ENCODE peak calls at places on chromosome 18, in nine cellular contexts. One of them, this sample, is unnamed. For H3K4me1, the result is how much of the 10 kb centered on the place peaks cover.

GRCh38 chr18:42155024-42155423 is 200.0 kb downstream of the PIK3C3 start:
- DNase-seq in prostate gland: no peak
- DNase-seq in CD8-positive, alpha-beta T cell: no peak
- DNase-seq in heart left ventricle: peak
- DNase-seq in psoas muscle: no peak
- DNase-seq in ovary: no peak
- DNase-seq in left ventricle myocardium inferior: no peak
- DNase-seq in hepatocyte: no peak
- DNase-seq in A549: no peak
- DNase-seq in this sample: no peak

GRCh38 chr18:7579176-7579922 is 12.2 kb downstream of the PTPRM start:
- DNase-seq in prostate gland: no peak
- DNase-seq in CD8-positive, alpha-beta T cell: no peak
- DNase-seq in heart left ventricle: no peak
- DNase-seq in psoas muscle: no peak
- DNase-seq in ovary: no peak
- DNase-seq in left ventricle myocardium inferior: no peak
- DNase-seq in hepatocyte: no peak
- DNase-seq in A549: no peak
- DNase-seq in this sample: no peak

GRCh38 chr18:35026407-35027061 is 14.7 kb upstream of the MAPRE2 start:
- DNase-seq in prostate gland: no peak
- DNase-seq in CD8-positive, alpha-beta T cell: peak
- DNase-seq in heart left ventricle: no peak
- DNase-seq in psoas muscle: no peak
- DNase-seq in ovary: no peak
- DNase-seq in left ventricle myocardium inferior: no peak
- DNase-seq in hepatocyte: no peak
- DNase-seq in A549: no peak
- DNase-seq in this sample: no peak

GRCh38 chr18:7020995-7021777 is 96.4 kb downstream of the LAMA1 start:
- DNase-seq in prostate gland: no peak
- DNase-seq in CD8-positive, alpha-beta T cell: no peak
- DNase-seq in heart left ventricle: no peak
- DNase-seq in psoas muscle: no peak
- DNase-seq in ovary: no peak
- DNase-seq in left ventricle myocardium inferior: no peak
- DNase-seq in hepatocyte: no peak
- DNase-seq in A549: no peak
- DNase-seq in this sample: no peak

GRCh38 chr18:69490813-69491212 is 90.1 kb downstream of the DOK6 start:
- DNase-seq in prostate gland: no peak
- DNase-seq in CD8-positive, alpha-beta T cell: no peak
- DNase-seq in heart left ventricle: no peak
- DNase-seq in psoas muscle: no peak
- DNase-seq in ovary: no peak
- DNase-seq in left ventricle myocardium inferior: no peak
- DNase-seq in hepatocyte: no peak
- DNase-seq in A549: no peak
- DNase-seq in this sample: no peak

GRCh38 chr18:3914833-3915598 is 465.0 kb downstream of the TGIF1 start:
- DNase-seq in prostate gland: no peak
- DNase-seq in CD8-positive, alpha-beta T cell: no peak
- DNase-seq in heart left ventricle: no peak
- DNase-seq in psoas muscle: no peak
- DNase-seq in ovary: no peak
- DNase-seq in left ventricle myocardium inferior: no peak
- DNase-seq in hepatocyte: no peak
- DNase-seq in A549: no peak
- DNase-seq in this sample: no peak

GRCh38 chr18:74173434-74173750 is 25.1 kb downstream of the TIMM21 start:
- DNase-seq in prostate gland: no peak
- DNase-seq in CD8-positive, alpha-beta T cell: no peak
- DNase-seq in heart left ventricle: no peak
- DNase-seq in psoas muscle: no peak
- DNase-seq in ovary: no peak
- DNase-seq in left ventricle myocardium inferior: no peak
- DNase-seq in hepatocyte: no peak
- DNase-seq in A549: no peak
- DNase-seq in this sample: no peak

GRCh38 chr18:28041366-28041765 is 135.6 kb downstream of the CDH2 start:
- DNase-seq in prostate gland: no peak
- DNase-seq in CD8-positive, alpha-beta T cell: no peak
- DNase-seq in heart left ventricle: no peak
- DNase-seq in psoas muscle: no peak
- DNase-seq in ovary: no peak
- DNase-seq in left ventricle myocardium inferior: no peak
- DNase-seq in hepatocyte: peak
- DNase-seq in A549: no peak
- DNase-seq in this sample: no peak

GRCh38 chr18:33034941-33035340 is 262.1 kb upstream of the KLHL14 start:
- DNase-seq in prostate gland: no peak
- DNase-seq in CD8-positive, alpha-beta T cell: no peak
- DNase-seq in heart left ventricle: no peak
- DNase-seq in psoas muscle: no peak
- DNase-seq in ovary: no peak
- DNase-seq in left ventricle myocardium inferior: no peak
- DNase-seq in hepatocyte: no peak
- DNase-seq in A549: no peak
- DNase-seq in this sample: no peak

DNA sequence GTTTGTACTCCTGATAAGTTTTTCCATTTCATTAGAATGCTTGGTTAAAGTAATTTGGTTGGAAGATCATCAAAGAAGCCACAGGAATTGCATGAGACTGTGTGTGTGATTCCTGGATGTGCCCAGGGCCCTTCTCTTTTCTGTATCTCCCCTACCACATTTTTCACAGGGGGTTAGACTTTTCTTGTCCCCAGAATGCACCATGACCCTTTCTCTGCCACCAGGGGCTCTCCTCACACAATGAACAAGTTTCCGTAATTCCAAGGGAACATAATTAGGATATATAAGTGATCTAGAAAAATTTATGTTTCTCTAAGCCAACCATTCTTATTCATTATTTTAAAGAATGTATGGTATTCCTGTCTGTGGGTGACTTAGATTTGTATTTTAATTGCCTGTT is 291.8 kb downstream of the NEDD4L start:
- DNase-seq in prostate gland: no peak
- DNase-seq in CD8-positive, alpha-beta T cell: no peak
- DNase-seq in heart left ventricle: no peak
- DNase-seq in psoas muscle: no peak
- DNase-seq in ovary: no peak
- DNase-seq in left ventricle myocardium inferior: no peak
- DNase-seq in hepatocyte: no peak
- DNase-seq in A549: no peak
- DNase-seq in this sample: no peak
- TF ChIP-seq CTCF in prostate gland: no peak
- TF ChIP-seq CTCF in CD8-positive, alpha-beta T cell: no peak
- TF ChIP-seq CTCF in heart left ventricle: no peak
- TF ChIP-seq CTCF in psoas muscle: no peak
- TF ChIP-seq CTCF in ovary: no peak
- TF ChIP-seq CTCF in left ventricle myocardium inferior: peak
- TF ChIP-seq CTCF in hepatocyte: no peak
- TF ChIP-seq CTCF in A549: no peak
- TF ChIP-seq CTCF in this sample: no peak

GRCh38 chr18:75201273-75201898 is 7.6 kb downstream of the PTGR3 start:
- DNase-seq in prostate gland: no peak
- DNase-seq in CD8-positive, alpha-beta T cell: no peak
- DNase-seq in heart left ventricle: no peak
- DNase-seq in psoas muscle: no peak
- DNase-seq in ovary: no peak
- DNase-seq in left ventricle myocardium inferior: no peak
- DNase-seq in hepatocyte: no peak
- DNase-seq in A549: no peak
- DNase-seq in this sample: no peak
- H3K4me1 ChIP-seq in prostate gland: under half
- H3K4me1 ChIP-seq in CD8-positive, alpha-beta T cell: under half
- H3K4me1 ChIP-seq in heart left ventricle: under half
- H3K4me1 ChIP-seq in psoas muscle: half or more
- H3K4me1 ChIP-seq in ovary: under half
- H3K4me1 ChIP-seq in left ventricle myocardium inferior: half or more
- H3K4me1 ChIP-seq in hepatocyte: under half
- H3K4me1 ChIP-seq in A549: under half
- H3K4me1 ChIP-seq in this sample: under half

GRCh38 chr18:75462178-75462832 is 34.8 kb upstream of the SMIM21 start:
- DNase-seq in prostate gland: no peak
- DNase-seq in CD8-positive, alpha-beta T cell: no peak
- DNase-seq in heart left ventricle: no peak
- DNase-seq in psoas muscle: no peak
- DNase-seq in ovary: no peak
- DNase-seq in left ventricle myocardium inferior: peak
- DNase-seq in hepatocyte: no peak
- DNase-seq in A549: no peak
- DNase-seq in this sample: no peak
- H3K27ac ChIP-seq in prostate gland: no peak
- H3K27ac ChIP-seq in CD8-positive, alpha-beta T cell: no peak
- H3K27ac ChIP-seq in heart left ventricle: no peak
- H3K27ac ChIP-seq in psoas muscle: no peak
- H3K27ac ChIP-seq in ovary: no peak
- H3K27ac ChIP-seq in left ventricle myocardium inferior: peak
- H3K27ac ChIP-seq in hepatocyte: no peak
- H3K27ac ChIP-seq in A549: no peak
- H3K27ac ChIP-seq in this sample: no peak

DNA sequence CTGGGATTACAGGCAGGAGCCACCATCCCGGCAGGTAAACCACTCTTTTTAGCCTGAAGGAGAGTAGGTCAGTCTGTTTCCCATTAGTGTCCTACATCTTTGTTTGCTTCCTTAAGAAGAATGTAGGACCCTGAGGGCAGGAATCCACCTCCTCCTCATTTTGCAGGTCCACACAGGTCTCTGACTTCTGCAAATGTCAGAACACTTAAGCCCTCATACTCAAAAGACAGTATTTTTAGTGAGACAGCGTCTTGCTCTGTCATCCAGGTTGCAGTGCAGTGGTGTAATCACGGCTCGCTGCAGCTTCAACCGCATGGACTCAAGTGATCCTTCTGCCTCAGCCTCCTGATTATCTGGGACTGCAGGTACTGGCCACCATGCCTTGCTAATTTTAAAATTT is 9.3 kb downstream of the PSTPIP2 start:
- DNase-seq in prostate gland: no peak
- DNase-seq in CD8-positive, alpha-beta T cell: no peak
- DNase-seq in heart left ventricle: no peak
- DNase-seq in psoas muscle: no peak
- DNase-seq in ovary: no peak
- DNase-seq in left ventricle myocardium inferior: no peak
- DNase-seq in hepatocyte: no peak
- DNase-seq in A549: no peak
- DNase-seq in this sample: no peak
- TF ChIP-seq CTCF in prostate gland: no peak
- TF ChIP-seq CTCF in CD8-positive, alpha-beta T cell: no peak
- TF ChIP-seq CTCF in heart left ventricle: no peak
- TF ChIP-seq CTCF in psoas muscle: no peak
- TF ChIP-seq CTCF in ovary: no peak
- TF ChIP-seq CTCF in left ventricle myocardium inferior: no peak
- TF ChIP-seq CTCF in hepatocyte: no peak
- TF ChIP-seq CTCF in A549: no peak
- TF ChIP-seq CTCF in this sample: no peak